ENCODE peak calls at places on chromosomes 11 and 22, in nine cellular contexts. G is heart right ventricle; Z is thoracic aorta; R is CD8-positive, alpha-beta T cell; E is keratinocyte; H is AG10803; J is sigmoid colon; D is AG09309; M is lung. K is an unnamed sample.

GRCh38 chr11:10727259-10727851 is 23.7 kb upstream of the CTR9 start:
- DNase-seq in Z (no peak), M (no peak), J (no peak), E (no peak), G (no peak), R (no peak), H (peak; percentile 81), D (peak; percentile 82), K (peak; percentile 75)

GRCh38 chr22:33455036-33455435 is 396.9 kb upstream of the SYN3 start:
- DNase-seq in D (no peak), J (no peak), H (no peak), R (no peak), E (no peak), Z (no peak), G (no peak), M (no peak), K (no peak)

GRCh38 chr22:39519681-39520053 is 695 bp upstream of the ATF4 start:
- DNase-seq in R (no peak), Z (no peak), G (peak; percentile 77), H (peak; percentile 61), D (no peak), E (no peak), J (peak; percentile 87), M (peak; percentile 56), K (no peak)

GRCh38 chr11:121418625-121419114 is 33.4 kb upstream of the SORL1 start:
- DNase-seq in H (no peak), E (no peak), G (peak; percentile 52), Z (no peak), M (peak; percentile 50), D (no peak), J (no peak), R (peak; percentile 21), K (no peak)

GRCh38 chr11:119928047-119928446 is 199.0 kb upstream of the NECTIN1 start:
- DNase-seq in H (no peak), E (no peak), R (no peak), D (no peak), Z (no peak), G (no peak), M (no peak), J (no peak), K (no peak)

GRCh38 chr11:118924591-118925585 is 838 bp downstream of the BCL9L start:
- DNase-seq in E (no peak), M (no peak), G (peak; percentile 69), R (no peak), D (no peak), H (no peak), Z (no peak), J (peak; percentile 86), K (no peak)

GRCh38 chr11:130314184-130314748 is 451 bp downstream of the ZBTB44 start:
- DNase-seq in M (peak; percentile 59), J (peak; percentile 75), D (no peak), R (peak; percentile 57), G (peak; percentile 59), E (no peak), H (peak; percentile 35), Z (no peak), K (peak; percentile 40)

GRCh38 chr11:15687342-15687741 is 572.6 kb downstream of the INSC start:
- DNase-seq in E (no peak), G (no peak), J (no peak), M (no peak), Z (no peak), R (no peak), H (no peak), D (no peak), K (peak; percentile 15)

GRCh38 chr11:69635804-69636511 is 5.0 kb upstream of the CCND1 start:
- DNase-seq in D (no peak), G (no peak), Z (no peak), R (no peak), H (no peak), J (no peak), M (no peak), E (no peak), K (no peak)

GRCh38 chr11:112794321-112794720 is 166.9 kb upstream of the NCAM1 start:
- DNase-seq in G (no peak), E (no peak), M (no peak), H (peak; percentile 88), R (no peak), D (no peak), J (no peak), Z (no peak), K (peak; percentile 48)

GRCh38 chr11:2269601-2270321 is 627 bp downstream of the ASCL2 start:
- DNase-seq in R (peak; percentile 34), J (no peak), G (peak; percentile 5), Z (no peak), E (no peak), M (peak; percentile 29), H (peak; percentile 44), D (no peak), K (peak; percentile 29)

GRCh38 chr11:2266586-2267305 is 3.6 kb downstream of the ASCL2 start:
- DNase-seq in D (no peak), G (no peak), Z (no peak), J (no peak), E (no peak), R (no peak), H (no peak), M (no peak), K (no peak)

GRCh38 chr11:2267306-2267861 is 3.0 kb downstream of the ASCL2 start:
- DNase-seq in M (peak; percentile 28), G (no peak), Z (no peak), E (no peak), R (no peak), J (no peak), D (no peak), H (no peak), K (no peak)

GRCh38 chr11:2268911-2269600 is 1.3 kb downstream of the ASCL2 start:
- DNase-seq in M (peak; percentile 65), J (no peak), G (peak; percentile 17), E (no peak), R (peak; percentile 21), Z (no peak), D (no peak), H (no peak), K (no peak)

DNA sequence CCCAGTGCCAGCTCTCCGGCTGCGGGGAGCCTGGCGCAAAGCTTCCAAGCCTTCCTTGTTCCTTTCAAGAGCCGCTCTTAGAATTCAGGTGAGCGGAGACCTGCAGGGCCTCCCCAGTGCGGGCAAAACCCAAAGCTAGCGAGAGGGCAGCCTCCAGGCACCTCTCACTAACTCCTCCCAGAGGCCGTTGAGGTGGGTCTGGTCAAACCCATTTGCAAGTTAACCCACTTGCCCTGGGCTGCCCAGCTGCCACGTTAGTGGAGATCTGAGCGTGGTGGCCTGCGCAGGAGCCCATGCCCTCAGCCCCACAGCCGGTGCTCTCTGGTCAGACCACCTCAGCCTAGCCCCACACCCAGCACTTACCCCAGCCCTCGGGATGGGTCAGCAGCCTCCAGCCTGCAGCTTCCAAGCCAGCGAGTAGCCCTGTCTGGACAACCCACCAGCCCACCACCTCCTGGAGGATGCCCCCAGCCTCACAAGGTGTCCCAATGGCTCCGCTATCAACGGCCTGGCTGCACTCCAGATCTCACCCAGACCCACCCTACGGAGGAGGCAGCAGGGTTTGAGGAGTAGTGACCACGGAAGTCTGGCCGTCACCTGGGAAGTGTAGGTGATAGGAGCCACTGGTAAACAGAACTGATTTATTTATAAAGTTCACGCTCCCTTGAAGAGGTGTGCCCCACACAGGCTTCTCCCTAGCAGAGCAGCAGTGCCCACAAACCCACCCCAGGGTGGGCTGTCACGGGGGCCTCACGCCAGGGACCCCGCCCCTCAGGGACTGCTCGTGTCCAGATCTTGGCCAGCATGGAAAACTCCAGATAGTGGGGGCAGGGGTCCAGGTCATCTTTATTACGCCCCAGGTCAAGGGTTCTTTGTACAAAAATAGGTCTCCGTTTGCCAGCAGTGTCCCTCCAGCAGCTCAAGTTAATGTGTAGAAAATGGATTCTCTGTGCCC is 2.2 kb downstream of the ASCL2 start:
- DNase-seq in D (no peak), E (no peak), Z (no peak), R (no peak), M (peak; percentile 26), J (no peak), G (no peak), H (no peak), K (no peak)
- TF ChIP-seq CTCF in D (no peak), E (no peak), Z (no peak), R (no peak), M (no peak), J (no peak), G (no peak), H (no peak), K (no peak)

DNA sequence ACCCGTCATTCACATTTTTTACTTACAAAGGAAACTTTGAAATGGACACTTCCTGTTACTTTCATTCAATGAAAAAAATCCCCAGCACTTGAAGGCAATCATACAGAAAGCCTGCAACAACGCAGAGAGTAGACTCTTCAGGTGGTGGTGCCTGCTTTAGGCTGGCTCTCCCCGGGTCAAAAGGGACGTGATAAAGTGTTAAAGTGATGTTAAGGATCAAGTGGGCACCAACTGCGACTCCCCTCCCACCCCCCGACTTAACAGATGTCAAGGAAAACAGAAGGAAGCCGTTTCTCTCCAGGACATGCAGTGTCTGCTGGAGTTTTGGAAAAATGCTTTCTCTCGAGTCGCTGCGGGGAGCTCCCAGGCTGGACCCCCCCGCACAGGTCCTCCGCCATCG is 414 bp upstream of the PNPLA3 start:
- DNase-seq in H (no peak), Z (no peak), M (no peak), E (no peak), R (no peak), J (no peak), D (no peak), G (no peak), K (peak; percentile 48)
- H3K4me3 ChIP-seq in H (peak overlapping the region; percentile 47), Z (peak overlapping the region; percentile 74), M (no peak overlapping the region), E (no peak overlapping the region), R (peak overlapping the region; percentile 54), J (peak overlapping the region; percentile 44), D (peak overlapping the region; percentile 46), G (peak overlapping the region; percentile 58), K (peak overlapping the region; percentile 39)

DNA sequence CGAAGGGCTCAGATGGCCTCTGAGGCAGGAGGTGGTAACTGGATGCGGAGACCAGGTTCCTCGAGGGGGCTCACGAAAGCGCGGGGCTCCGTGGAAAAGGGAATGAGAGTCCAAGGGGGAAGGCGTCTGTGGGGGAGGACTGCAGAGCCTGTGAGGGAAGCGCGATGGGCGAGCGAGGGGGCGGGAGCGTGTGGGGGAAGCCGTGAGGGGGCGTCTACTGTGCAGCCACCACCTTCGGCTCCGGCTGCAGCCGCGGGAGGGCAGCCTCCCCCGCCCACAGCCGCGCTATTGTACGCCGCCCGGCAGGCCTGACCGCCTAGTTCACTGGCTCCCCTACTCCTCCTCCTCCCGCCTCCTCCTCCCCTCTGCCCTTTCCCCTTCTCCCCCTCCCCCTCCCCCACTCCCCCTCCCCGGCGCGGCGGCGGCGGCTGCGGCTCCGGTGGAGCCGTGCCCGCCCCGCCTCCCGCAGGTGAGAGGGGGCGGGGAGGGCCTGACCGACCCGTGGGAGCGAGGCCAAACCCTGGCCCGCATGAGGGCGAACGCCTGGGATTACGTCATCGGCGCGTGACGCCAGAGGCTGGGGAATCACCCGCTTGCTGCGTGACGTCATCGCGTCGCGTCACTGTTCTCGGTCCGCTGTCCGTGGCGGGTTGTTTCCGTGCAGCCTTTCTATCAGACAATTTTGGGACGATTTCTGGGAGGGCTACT is at the start of gene PAK1:
- DNase-seq in M (peak; percentile 87), G (peak; percentile 81), R (peak; percentile 76), H (peak; percentile 37), J (peak; percentile 93), D (no peak), E (peak; percentile 52), Z (peak; percentile 36), K (peak; percentile 76)
- TF ChIP-seq CTCF in M (no peak), G (peak; percentile 10), R (no peak), H (no peak), J (no peak), D (no peak), E (no peak), Z (no peak), K (no peak)

DNA sequence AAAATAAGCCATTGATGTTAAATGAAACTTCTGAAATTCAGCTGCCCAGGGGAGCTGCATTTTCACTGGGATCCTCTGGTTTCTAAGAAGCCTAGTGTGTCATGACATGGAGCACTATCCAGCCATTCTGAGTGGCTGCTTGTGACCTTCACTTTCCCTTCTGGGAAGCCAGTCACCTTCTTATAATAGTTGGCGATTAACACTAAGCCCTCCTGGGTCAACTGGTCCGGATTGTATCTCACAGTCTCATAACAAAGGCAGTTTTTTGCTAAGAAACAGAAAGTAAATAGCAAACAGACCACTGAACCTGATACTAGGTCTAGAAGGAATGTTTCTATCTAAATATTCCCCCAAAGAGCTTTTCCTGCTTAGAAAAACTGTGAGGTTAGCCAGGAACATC is 7.9 kb downstream of the CSRP3 start:
- DNase-seq in H (no peak), M (no peak), E (no peak), G (no peak), J (no peak), D (no peak), R (no peak), Z (no peak), K (no peak)
- H3K4me3 ChIP-seq in H (no peak overlapping the region), M (no peak overlapping the region), E (no peak overlapping the region), G (no peak overlapping the region), J (no peak overlapping the region), D (no peak overlapping the region), R (no peak overlapping the region), Z (no peak overlapping the region), K (no peak overlapping the region)